ENCODE peak calls at places on chromosome 12, in six cellular contexts. F, M, Z, G, D and B are unnamed samples.

GRCh38 chr12:42332301-42332894 is 6.4 kb downstream of the PPHLN1 start:
- DNase-seq in F (peak), M (peak), D (no peak), G (peak), Z (no peak), B (peak)

GRCh38 chr12:108315486-108316105 is 23.5 kb downstream of the CMKLR1 start:
- DNase-seq in M (no peak), D (no peak), Z (no peak), G (no peak), F (no peak), B (no peak)

GRCh38 chr12:53677612-53678133 is 1.8 kb upstream of the ATP5MC2 start:
- DNase-seq in D (no peak), G (no peak), Z (no peak), M (no peak), F (no peak), B (no peak)

GRCh38 chr12:92740421-92740820 is 37.6 kb downstream of the PLEKHG7 start:
- DNase-seq in M (no peak), G (peak), D (no peak), F (peak), Z (no peak), B (no peak)

GRCh38 chr12:22541496-22541895 is 2.8 kb downstream of the C2CD5 start:
- DNase-seq in M (no peak), F (no peak), G (no peak), Z (no peak), D (no peak), B (no peak)

GRCh38 chr12:66044731-66045130 is 85.8 kb downstream of the LLPH start:
- DNase-seq in Z (no peak), M (no peak), F (peak), D (no peak), G (peak), B (peak)

GRCh38 chr12:75816892-75817291 is 214.7 kb downstream of the PHLDA1 start:
- DNase-seq in F (peak), M (no peak), D (no peak), Z (no peak), G (peak), B (peak)

GRCh38 chr12:41899577-41899976 is 245.1 kb downstream of the GXYLT1 start:
- DNase-seq in M (no peak), F (no peak), D (no peak), Z (no peak), G (no peak), B (no peak)

GRCh38 chr12:119447618-119448017 is 113.1 kb downstream of the CCDC60 start:
- DNase-seq in G (no peak), M (no peak), Z (no peak), F (no peak), D (no peak), B (no peak)

GRCh38 chr12:94039914-94040313 is 108.5 kb upstream of the PLXNC1 start:
- DNase-seq in D (no peak), F (peak), Z (no peak), G (no peak), M (no peak), B (no peak)

GRCh38 chr12:67957383-67957782 is 31.9 kb upstream of the IFNG-AS1 start:
- DNase-seq in G (no peak), Z (no peak), M (no peak), F (no peak), D (no peak), B (no peak)

GRCh38 chr12:91622981-91623380 is 440.4 kb upstream of the DCN start:
- DNase-seq in D (no peak), F (no peak), G (no peak), Z (no peak), M (no peak), B (no peak)

GRCh38 chr12:105574056-105574715 is 243.7 kb downstream of the C12orf75 start:
- DNase-seq in G (no peak), D (no peak), F (peak), Z (no peak), M (no peak), B (no peak)

GRCh38 chr12:52628841-52629240 is 10.5 kb upstream of the KRT73 start:
- DNase-seq in F (no peak), G (no peak), D (no peak), Z (no peak), M (no peak), B (no peak)

GRCh38 chr12:116454950-116455447 is 104.2 kb upstream of the MAP1LC3B2 start:
- DNase-seq in G (peak), M (no peak), Z (no peak), D (no peak), F (peak), B (peak)

GRCh38 chr12:88375960-88376305 is 204.3 kb downstream of the KITLG start:
- DNase-seq in F (no peak), D (no peak), Z (no peak), M (no peak), G (no peak), B (no peak)

GRCh38 chr12:21509768-21510167 is 8.2 kb downstream of the GOLT1B start:
- DNase-seq in F (no peak), G (no peak), D (no peak), Z (no peak), M (no peak), B (no peak)

GRCh38 chr12:52050116-52050770 is 999 bp upstream of the NR4A1 start:
- DNase-seq in D (peak), F (peak), M (no peak), G (peak), Z (no peak), B (no peak)

GRCh38 chr12:105670664-105671063 is 340.2 kb downstream of the C12orf75 start:
- DNase-seq in G (peak), D (no peak), F (peak), Z (no peak), M (no peak), B (peak)

GRCh38 chr12:123061806-123062205 is 81.3 kb downstream of the ARL6IP4 start:
- DNase-seq in F (no peak), G (no peak), M (no peak), Z (no peak), D (no peak), B (no peak)

GRCh38 chr12:39840422-39840821 is 220.8 kb upstream of the ABCD2 start:
- DNase-seq in F (peak), Z (no peak), G (no peak), M (no peak), D (no peak), B (no peak)

GRCh38 chr12:13182881-13183280 is 13.6 kb upstream of the EMP1 start:
- DNase-seq in F (no peak), G (no peak), Z (no peak), M (no peak), D (no peak), B (no peak)

GRCh38 chr12:13661005-13661887 is 320.2 kb downstream of the GRIN2B start:
- DNase-seq in G (peak), M (no peak), Z (peak), F (peak), D (peak), B (peak)

GRCh38 chr12:20350495-20350894 is 17.8 kb upstream of the PDE3A start:
- DNase-seq in D (no peak), M (no peak), G (peak), Z (no peak), F (peak), B (no peak)

GRCh38 chr12:130423991-130424857 is 86.5 kb downstream of the PIWIL1 start:
- DNase-seq in G (no peak), D (no peak), M (no peak), Z (no peak), F (no peak), B (no peak)

GRCh38 chr12:91577586-91578539 is 395.2 kb upstream of the DCN start:
- DNase-seq in Z (no peak), M (no peak), D (no peak), G (peak), F (peak), B (peak)

GRCh38 chr12:2640281-2640680 is 154.5 kb upstream of the FKBP4 start:
- DNase-seq in F (no peak), D (no peak), G (no peak), M (no peak), Z (peak), B (no peak)
- TF ChIP-seq CTCF in F (peak), D (no peak), G (peak), M (no peak), Z (no peak), B (peak)

DNA sequence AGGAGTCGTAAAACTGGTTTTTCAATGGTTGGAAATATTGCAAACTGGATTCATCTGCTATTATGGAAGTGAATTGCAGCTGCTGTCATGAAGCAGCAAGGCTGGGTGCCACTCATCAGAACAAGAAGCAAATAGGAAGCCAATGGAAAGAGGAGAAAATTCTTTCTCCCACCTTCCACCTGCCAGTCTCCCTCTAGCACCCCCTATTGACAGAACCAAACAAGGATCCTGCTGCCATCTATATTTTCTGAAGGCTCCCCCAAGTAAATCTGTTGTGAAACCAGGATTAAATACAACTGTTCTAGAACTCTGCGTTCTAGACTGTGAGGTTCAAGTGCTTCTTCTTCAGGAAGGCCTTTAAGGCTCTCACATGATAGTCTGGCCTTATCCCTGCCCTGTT is 286.6 kb downstream of the AACS start:
- DNase-seq in D (no peak), G (no peak), Z (no peak), F (no peak), M (no peak), B (no peak)
- TF ChIP-seq CTCF in D (no peak), G (no peak), Z (no peak), F (no peak), M (no peak), B (peak)

GRCh38 chr12:109580684-109581333 is 7.2 kb downstream of the MVK start:
- DNase-seq in D (no peak), Z (no peak), M (no peak), G (no peak), F (no peak), B (no peak)

GRCh38 chr12:109583733-109584132 is 10.1 kb downstream of the MVK start:
- DNase-seq in F (no peak), Z (no peak), G (no peak), M (no peak), D (no peak), B (no peak)

GRCh38 chr12:109581856-109582255 is 8.3 kb downstream of the MVK start:
- DNase-seq in F (peak), M (no peak), D (no peak), G (peak), Z (no peak), B (peak)

GRCh38 chr12:109581334-109581691 is 7.7 kb downstream of the MVK start:
- DNase-seq in M (no peak), Z (no peak), F (no peak), G (no peak), D (no peak), B (no peak)

DNA sequence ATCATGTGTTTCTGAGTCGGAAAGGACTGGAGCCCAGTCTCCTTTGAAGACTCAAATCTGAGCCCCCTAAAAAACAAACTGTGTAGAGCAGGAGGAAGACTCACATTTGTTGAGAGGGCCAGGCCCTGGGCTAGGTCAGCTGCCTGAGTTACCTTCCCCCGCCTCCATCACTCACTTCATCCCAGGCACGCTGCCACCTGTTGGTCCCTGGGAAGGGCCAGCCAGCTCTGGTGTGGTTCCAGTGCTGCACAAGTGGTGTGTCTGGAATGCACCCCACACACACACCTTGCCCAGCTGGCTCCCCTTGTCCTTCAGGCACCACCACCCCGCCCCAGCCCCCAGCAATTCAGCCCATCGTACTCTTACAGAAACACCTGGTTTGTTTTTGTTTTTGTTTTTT is 9.0 kb downstream of the MVK start:
- DNase-seq in Z (no peak), G (no peak), M (no peak), D (no peak), F (no peak), B (no peak)
- TF ChIP-seq CTCF in Z (no peak), G (no peak), M (no peak), D (no peak), F (no peak), B (no peak)

DNA sequence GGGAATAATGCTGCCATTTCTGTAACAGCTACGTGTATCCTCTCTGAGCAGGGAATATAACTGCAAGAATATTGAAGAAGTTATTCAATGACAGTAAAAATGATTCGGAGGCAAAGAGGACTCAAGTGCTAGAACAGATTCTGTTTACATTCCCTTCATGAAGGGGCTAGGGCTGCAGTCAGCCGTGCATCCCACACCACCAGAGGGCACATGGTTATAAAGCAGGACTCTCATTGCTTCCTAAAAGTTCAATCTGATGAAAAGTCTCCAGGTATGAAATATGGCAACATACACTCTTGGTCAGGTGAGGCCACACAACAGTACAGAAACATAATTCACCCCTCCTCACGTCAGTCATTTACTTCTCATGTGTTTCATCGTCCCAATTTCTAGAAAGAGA is 34.0 kb downstream of the TCHP start:
- DNase-seq in G (no peak), D (no peak), M (no peak), F (peak), Z (no peak), B (no peak)
- TF ChIP-seq CTCF in G (peak), D (no peak), M (no peak), F (peak), Z (no peak), B (peak)